ENCODE peak calls at places on chromosome 9, in nine cellular contexts. N, O, Z, F, A, Y, R, P and S are unnamed samples.

GRCh38 chr9:126338945-126339344 is 12.3 kb downstream of the MVB12B start:
- DNase-seq in N (no peak), O (no peak), Z (no peak), F (no peak), A (no peak), Y (no peak), R (peak; percentile 6), P (no peak), S (no peak)

GRCh38 chr9:136019681-136020060 is 58.5 kb upstream of the UBAC1 start:
- DNase-seq in N (no peak), O (no peak), Z (no peak), F (no peak), A (no peak), Y (no peak), R (no peak), P (no peak), S (no peak)

GRCh38 chr9:110185806-110186205 is 22.2 kb downstream of the C9orf152 start:
- DNase-seq in N (no peak), O (no peak), Z (no peak), F (no peak), A (no peak), Y (no peak), R (no peak), P (no peak), S (no peak)

GRCh38 chr9:69546265-69546664 is 125.9 kb downstream of the APBA1 start:
- DNase-seq in N (peak; percentile 28), O (no peak), Z (no peak), F (no peak), A (no peak), Y (no peak), R (no peak), P (no peak), S (no peak)

GRCh38 chr9:35287986-35288515 is 126.2 kb downstream of the UNC13B start:
- DNase-seq in N (no peak), O (no peak), Z (no peak), F (no peak), A (no peak), Y (no peak), R (no peak), P (no peak), S (no peak)

GRCh38 chr9:4381744-4382143 is 81.9 kb upstream of the GLIS3 start:
- DNase-seq in N (no peak), O (no peak), Z (no peak), F (no peak), A (no peak), Y (no peak), R (no peak), P (no peak), S (no peak)

GRCh38 chr9:134178781-134179551 is 14.6 kb upstream of the RNU6ATAC start:
- DNase-seq in N (no peak), O (no peak), Z (no peak), F (no peak), A (no peak), Y (no peak), R (no peak), P (no peak), S (no peak)

GRCh38 chr9:99253134-99253533 is 31.1 kb downstream of the SEC61B start:
- DNase-seq in N (no peak), O (no peak), Z (no peak), F (no peak), A (no peak), Y (no peak), R (no peak), P (no peak), S (no peak)

GRCh38 chr9:121288874-121289553 is 21.1 kb downstream of the GSN start:
- DNase-seq in N (no peak), O (no peak), Z (no peak), F (no peak), A (no peak), Y (no peak), R (no peak), P (no peak), S (no peak)

GRCh38 chr9:105328872-105329728 is 84.6 kb downstream of the SLC44A1 start:
- DNase-seq in N (no peak), O (no peak), Z (no peak), F (no peak), A (no peak), Y (no peak), R (no peak), P (no peak), S (no peak)

GRCh38 chr9:136511670-136512592 is 29.1 kb upstream of the SEC16A start:
- DNase-seq in N (no peak), O (no peak), Z (no peak), F (no peak), A (peak; percentile 57), Y (no peak), R (no peak), P (no peak), S (no peak)

GRCh38 chr9:137111788-137112563 is 2.6 kb downstream of the DPP7 start:
- DNase-seq in N (no peak), O (no peak), Z (no peak), F (no peak), A (peak; percentile 13), Y (no peak), R (no peak), P (no peak), S (no peak)

GRCh38 chr9:132857031-132857430 is 21.1 kb downstream of the AK8 start:
- DNase-seq in N (no peak), O (no peak), Z (no peak), F (no peak), A (no peak), Y (no peak), R (no peak), P (no peak), S (no peak)

GRCh38 chr9:90727498-90727897 is 74.1 kb upstream of the SYK start:
- DNase-seq in N (no peak), O (no peak), Z (no peak), F (no peak), A (no peak), Y (no peak), R (no peak), P (no peak), S (no peak)

GRCh38 chr9:83473488-83473971 is 64.7 kb downstream of the FRMD3 start:
- DNase-seq in N (no peak), O (no peak), Z (no peak), F (no peak), A (no peak), Y (no peak), R (no peak), P (no peak), S (no peak)

GRCh38 chr9:136889858-136890257 is 3.5 kb downstream of the TRAF2 start:
- DNase-seq in N (no peak), O (no peak), Z (no peak), F (no peak), A (no peak), Y (no peak), R (no peak), P (no peak), S (no peak)

GRCh38 chr9:137801023-137801319 is 76.6 kb upstream of the CACNA1B start:
- DNase-seq in N (no peak), O (no peak), Z (no peak), F (no peak), A (no peak), Y (no peak), R (no peak), P (no peak), S (no peak)

GRCh38 chr9:108676344-108676743 is 179.4 kb downstream of the ACTL7B start:
- DNase-seq in N (no peak), O (no peak), Z (no peak), F (no peak), A (no peak), Y (no peak), R (no peak), P (no peak), S (no peak)

GRCh38 chr9:136052991-136053756 is 41.9 kb downstream of the NACC2 start:
- DNase-seq in N (no peak), O (no peak), Z (no peak), F (no peak), A (no peak), Y (no peak), R (no peak), P (no peak), S (no peak)

GRCh38 chr9:113492343-113493079 is 29.0 kb downstream of the RGS3 start:
- DNase-seq in N (no peak), O (no peak), Z (no peak), F (no peak), A (no peak), Y (no peak), R (no peak), P (no peak), S (no peak)

GRCh38 chr9:15873573-15874177 is 320.8 kb downstream of the CCDC171 start:
- DNase-seq in N (peak; percentile 5), O (no peak), Z (no peak), F (no peak), A (peak; percentile 6), Y (no peak), R (peak; percentile 43), P (no peak), S (no peak)

GRCh38 chr9:84315278-84315877 is 25.2 kb downstream of the SLC28A3 start:
- DNase-seq in N (peak; percentile 51), O (peak; percentile 4), Z (peak; percentile 52), F (no peak), A (peak; percentile 39), Y (peak; percentile 3), R (peak; percentile 40), P (peak; percentile 45), S (peak; percentile 3)

GRCh38 chr9:18018241-18018640 is 439.4 kb downstream of the SH3GL2 start:
- DNase-seq in N (no peak), O (no peak), Z (no peak), F (no peak), A (no peak), Y (no peak), R (no peak), P (no peak), S (no peak)

GRCh38 chr9:126386088-126386487 is 59.5 kb downstream of the MVB12B start:
- DNase-seq in N (peak; percentile 24), O (no peak), Z (no peak), F (no peak), A (no peak), Y (no peak), R (peak; percentile 17), P (no peak), S (no peak)

GRCh38 chr9:115944166-115944948 is 209.2 kb upstream of the PAPPA start:
- DNase-seq in N (no peak), O (no peak), Z (no peak), F (no peak), A (no peak), Y (no peak), R (no peak), P (peak; percentile 91), S (no peak)

GRCh38 chr9:4084440-4084818 is 215.4 kb downstream of the GLIS3 start:
- DNase-seq in N (no peak), O (no peak), Z (no peak), F (no peak), A (no peak), Y (no peak), R (no peak), P (no peak), S (no peak)